ENCODE peak calls at places on chromosomes 3 and 15, in eight cellular contexts. M, G, L, I, R, T, H and U are unnamed samples.

GRCh38 chr15:58014040-58014439 is 51.5 kb downstream of the ALDH1A2 start:
- DNase-seq in M (no peak), G (no peak), L (no peak), I (peak; percentile 66), R (no peak), T (no peak), H (no peak), U (no peak)

GRCh38 chr15:92617197-92618037 is 38.2 kb downstream of the FAM174B start:
- DNase-seq in M (no peak), G (peak; percentile 99), L (no peak), I (peak; percentile 90), R (peak; percentile 82), T (peak; percentile 79), H (no peak), U (no peak)

GRCh38 chr3:191301017-191301416 is 28.2 kb upstream of the CCDC50 start:
- DNase-seq in M (no peak), G (no peak), L (peak; percentile 68), I (no peak), R (no peak), T (no peak), H (no peak), U (no peak)

GRCh38 chr3:160006282-160007163 is 17.9 kb downstream of the IL12A start:
- DNase-seq in M (peak; percentile 73), G (peak; percentile 75), L (no peak), I (peak; percentile 51), R (peak; percentile 47), T (peak; percentile 77), H (no peak), U (no peak)

GRCh38 chr3:133881987-133882825 is 13.5 kb downstream of the RAB6B start:
- DNase-seq in M (no peak), G (no peak), L (no peak), I (no peak), R (no peak), T (no peak), H (peak; percentile 19), U (no peak)

GRCh38 chr3:130354430-130354829 is 9.0 kb downstream of the COL6A5 start:
- DNase-seq in M (no peak), G (no peak), L (no peak), I (peak; percentile 54), R (no peak), T (no peak), H (no peak), U (peak; percentile 96)

GRCh38 chr3:15638891-15639262 is 37.3 kb downstream of the BTD start:
- DNase-seq in M (no peak), G (peak; percentile 29), L (peak; percentile 57), I (no peak), R (no peak), T (no peak), H (no peak), U (no peak)

GRCh38 chr3:9250236-9250635 is 790 bp upstream of the SRGAP3 start:
- DNase-seq in M (no peak), G (no peak), L (no peak), I (no peak), R (no peak), T (peak; percentile 38), H (no peak), U (no peak)

GRCh38 chr3:184466413-184466960 is 86.6 kb downstream of the CHRD start:
- DNase-seq in M (no peak), G (peak; percentile 13), L (no peak), I (peak; percentile 36), R (no peak), T (no peak), H (no peak), U (no peak)

GRCh38 chr15:98143116-98143515 is 182.6 kb downstream of the ARRDC4 start:
- DNase-seq in M (no peak), G (no peak), L (no peak), I (no peak), R (no peak), T (no peak), H (no peak), U (no peak)

GRCh38 chr15:63186065-63186464 is 3.3 kb upstream of the RAB8B start:
- DNase-seq in M (no peak), G (no peak), L (no peak), I (no peak), R (peak; percentile 41), T (no peak), H (no peak), U (no peak)

GRCh38 chr15:78216276-78217229 is 17.8 kb downstream of the ACSBG1 start:
- DNase-seq in M (no peak), G (no peak), L (no peak), I (no peak), R (no peak), T (no peak), H (no peak), U (no peak)

GRCh38 chr15:72464251-72464650 is 9.9 kb upstream of the ARIH1 start:
- DNase-seq in M (no peak), G (no peak), L (no peak), I (no peak), R (no peak), T (no peak), H (no peak), U (no peak)

GRCh38 chr3:124882749-124883148 is 4.4 kb downstream of the ITGB5 start:
- DNase-seq in M (no peak), G (no peak), L (no peak), I (no peak), R (no peak), T (no peak), H (no peak), U (no peak)

GRCh38 chr3:42728056-42728455 is 25.5 kb upstream of the HHATL start:
- DNase-seq in M (no peak), G (no peak), L (no peak), I (no peak), R (no peak), T (no peak), H (peak; percentile 31), U (no peak)

GRCh38 chr15:64137226-64137833 is 14.2 kb upstream of the SNX22 start:
- DNase-seq in M (no peak), G (no peak), L (no peak), I (no peak), R (no peak), T (no peak), H (no peak), U (no peak)

GRCh38 chr3:120057626-120058025 is 36.6 kb downstream of the GSK3B start:
- DNase-seq in M (no peak), G (no peak), L (no peak), I (no peak), R (no peak), T (no peak), H (no peak), U (no peak)

GRCh38 chr15:33190539-33190938 is 4.0 kb downstream of the FMN1 start:
- DNase-seq in M (no peak), G (no peak), L (no peak), I (no peak), R (no peak), T (no peak), H (no peak), U (no peak)

GRCh38 chr15:62594017-62594416 is 428.9 kb upstream of the C2CD4B start:
- DNase-seq in M (no peak), G (no peak), L (no peak), I (no peak), R (no peak), T (no peak), H (no peak), U (no peak)

GRCh38 chr15:80776420-80777045 is 2.6 kb upstream of the CEMIP start:
- DNase-seq in M (peak; percentile 66), G (peak; percentile 81), L (no peak), I (peak; percentile 63), R (peak; percentile 62), T (peak; percentile 76), H (peak; percentile 83), U (no peak)

GRCh38 chr3:122063908-122064307 is 8.7 kb downstream of the CD86 start:
- DNase-seq in M (no peak), G (no peak), L (no peak), I (no peak), R (no peak), T (no peak), H (no peak), U (no peak)

GRCh38 chr15:32838338-32838737 is 120.5 kb downstream of the GREM1 start:
- DNase-seq in M (no peak), G (no peak), L (no peak), I (no peak), R (no peak), T (no peak), H (no peak), U (no peak)

GRCh38 chr3:102532901-102533300 is 98.1 kb downstream of the ZPLD1 start:
- DNase-seq in M (no peak), G (no peak), L (no peak), I (no peak), R (no peak), T (no peak), H (no peak), U (no peak)

GRCh38 chr15:55250392-55250791 is 39.2 kb downstream of the RAB27A start:
- DNase-seq in M (no peak), G (no peak), L (no peak), I (no peak), R (peak; percentile 78), T (no peak), H (no peak), U (no peak)
- TF ChIP-seq POLR2AphosphoS5 in M (no peak), G (no peak), L (no peak), I (no peak), R (no peak), T (no peak), H (no peak), U (no peak)

GRCh38 chr3:136532766-136533165 is 219.4 kb downstream of the STAG1 start:
- DNase-seq in M (no peak), G (no peak), L (no peak), I (no peak), R (no peak), T (no peak), H (no peak), U (no peak)
- H3K9me3 ChIP-seq in M (peaks cover 9% of the 10 kb centered on the region), G (no peaks in the 10 kb centered on the region), L (peaks cover 1% of the 10 kb centered on the region), I (no peaks in the 10 kb centered on the region), R (no peaks in the 10 kb centered on the region), T (peaks cover 6% of the 10 kb centered on the region), H (no peaks in the 10 kb centered on the region), U (no peaks in the 10 kb centered on the region)

GRCh38 chr15:68553994-68554715 is 24.6 kb upstream of the CORO2B start:
- DNase-seq in M (peak; percentile 54), G (peak; percentile 59), L (no peak), I (peak; percentile 77), R (peak; percentile 61), T (peak; percentile 73), H (peak; percentile 94), U (no peak)
- H3K9ac ChIP-seq in M (no peak overlapping the region), G (no peak overlapping the region), L (no peak overlapping the region), I (no peak overlapping the region), R (no peak overlapping the region), T (no peak overlapping the region), H (no peak overlapping the region), U (no peak overlapping the region)

DNA sequence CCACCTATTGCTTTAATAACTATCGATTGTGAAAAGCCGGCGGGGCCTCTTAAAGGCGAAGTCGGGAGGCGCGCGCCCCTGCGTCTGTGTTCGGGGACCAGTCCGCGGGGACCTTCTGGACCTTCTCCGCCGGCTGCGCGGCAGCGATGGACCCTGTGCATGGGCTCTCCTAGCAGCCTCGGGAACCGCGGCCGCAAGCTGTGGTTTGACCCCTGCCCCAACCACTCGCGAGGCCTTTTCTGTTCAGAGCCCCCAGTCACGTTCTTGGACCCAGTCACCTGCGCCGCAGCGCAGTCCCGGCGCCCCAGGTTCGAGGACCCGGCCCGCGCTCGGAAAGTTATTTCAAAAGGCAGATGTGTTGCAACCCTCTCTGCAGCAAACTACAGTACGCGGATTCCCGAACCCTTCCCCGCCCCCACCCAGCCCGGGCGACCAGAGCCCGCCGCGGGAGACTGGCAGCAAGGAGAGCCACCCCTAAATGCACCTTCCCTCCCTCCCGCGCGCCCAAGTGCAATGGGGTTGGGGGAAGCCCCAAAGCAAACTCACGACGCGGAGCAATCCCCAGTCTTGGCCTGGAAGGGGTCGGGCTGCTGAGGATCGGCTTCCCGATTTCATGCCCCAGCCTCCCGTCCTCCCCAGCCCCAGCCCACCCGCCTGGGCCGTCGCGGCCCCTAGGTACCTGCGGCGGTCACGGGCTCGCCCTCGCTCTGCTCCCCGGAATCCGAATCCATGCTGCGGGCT is 671 bp downstream of the TNFAIP8L3 start:
- DNase-seq in M (no peak), G (peak; percentile 59), L (no peak), I (no peak), R (peak; percentile 40), T (peak; percentile 62), H (peak; percentile 64), U (no peak)
- TF ChIP-seq POLR2AphosphoS5 in M (no peak), G (no peak), L (no peak), I (no peak), R (no peak), T (no peak), H (no peak), U (no peak)